ENCODE peak calls at places on chromosome 9, in eight cellular contexts. J, L, C, T, V, O, W and I are unnamed samples.

GRCh38 chr9:83422512-83422911 is 115.7 kb downstream of the FRMD3 start:
- DNase-seq in T (no peak), W (no peak), J (no peak), V (no peak), C (no peak), O (no peak), L (no peak), I (no peak)

GRCh38 chr9:77588319-77588937 is 59.7 kb downstream of the GNA14 start:
- DNase-seq in T (no peak), L (no peak), O (no peak), V (no peak), J (no peak), C (no peak), W (no peak), I (no peak)

GRCh38 chr9:5500441-5501235 is 9.7 kb upstream of the PDCD1LG2 start:
- DNase-seq in O (no peak), W (no peak), T (no peak), V (peak; percentile 89), J (peak; percentile 79), L (peak; percentile 54), C (no peak), I (no peak)

GRCh38 chr9:128011071-128011817 is 30.5 kb upstream of the EEIG1 start:
- DNase-seq in T (no peak), O (no peak), W (peak; percentile 68), L (peak; percentile 58), V (no peak), C (no peak), J (peak; percentile 29), I (peak; percentile 22)

GRCh38 chr9:138016406-138017187 is 139.0 kb downstream of the CACNA1B start:
- DNase-seq in T (no peak), O (no peak), L (no peak), V (no peak), C (no peak), W (no peak), J (no peak), I (no peak)

GRCh38 chr9:92342825-92343488 is 17.2 kb downstream of the CENPP start:
- DNase-seq in O (no peak), J (no peak), T (no peak), L (no peak), V (no peak), W (no peak), C (no peak), I (no peak)

GRCh38 chr9:88749420-88749819 is 214.4 kb downstream of the NXNL2 start:
- DNase-seq in C (no peak), J (no peak), V (no peak), L (no peak), T (no peak), O (peak; percentile 33), W (no peak), I (no peak)

GRCh38 chr9:110095776-110096175 is 112.2 kb downstream of the C9orf152 start:
- DNase-seq in C (no peak), J (no peak), O (no peak), T (no peak), W (no peak), V (no peak), L (no peak), I (no peak)

GRCh38 chr9:82560036-82560435 is 502.9 kb downstream of the RASEF start:
- DNase-seq in T (no peak), L (no peak), J (no peak), C (no peak), W (no peak), O (no peak), V (no peak), I (no peak)

GRCh38 chr9:16553869-16554540 is 316.5 kb downstream of the BNC2 start:
- DNase-seq in O (no peak), J (no peak), V (no peak), W (no peak), L (no peak), C (no peak), T (no peak), I (no peak)

GRCh38 chr9:93083592-93084470 is 12.2 kb upstream of the CARD19 start:
- DNase-seq in J (peak; percentile 9), V (peak; percentile 1), T (no peak), O (peak; percentile 6), C (no peak), L (peak; percentile 11), W (peak; percentile 66), I (peak; percentile 3)

GRCh38 chr9:33742519-33742918 is 52.8 kb upstream of the PRSS3 start:
- DNase-seq in C (no peak), T (no peak), V (no peak), J (no peak), O (no peak), L (no peak), W (no peak), I (no peak)

GRCh38 chr9:89842267-89842768 is 237.5 kb downstream of the GADD45G start:
- DNase-seq in C (no peak), O (no peak), V (peak; percentile 21), J (no peak), W (peak; percentile 57), L (no peak), T (no peak), I (peak; percentile 46)

GRCh38 chr9:14372437-14373318 is 58.7 kb upstream of the NFIB start:
- DNase-seq in T (no peak), O (no peak), L (peak; percentile 61), J (peak; percentile 57), W (no peak), C (no peak), V (no peak), I (peak; percentile 80)

GRCh38 chr9:70411930-70412677 is 2.4 kb downstream of the KLF9 start:
- DNase-seq in T (peak; percentile 69), W (peak; percentile 88), J (peak; percentile 77), L (peak; percentile 82), C (peak; percentile 65), O (peak; percentile 88), V (peak; percentile 78), I (peak; percentile 83)

GRCh38 chr9:81772144-81772543 is 82.8 kb upstream of the TLE1 start:
- DNase-seq in W (no peak), O (no peak), C (no peak), V (no peak), T (no peak), L (no peak), J (no peak), I (no peak)

GRCh38 chr9:78539904-78540303 is 243.0 kb downstream of the PSAT1 start:
- DNase-seq in T (no peak), C (no peak), J (no peak), V (no peak), O (peak; percentile 63), W (no peak), L (no peak), I (no peak)

GRCh38 chr9:137593176-137593575 is 2.9 kb upstream of the ZMYND19 start:
- DNase-seq in V (no peak), O (no peak), C (no peak), J (no peak), W (peak; percentile 88), L (no peak), T (no peak), I (peak; percentile 94)

DNA sequence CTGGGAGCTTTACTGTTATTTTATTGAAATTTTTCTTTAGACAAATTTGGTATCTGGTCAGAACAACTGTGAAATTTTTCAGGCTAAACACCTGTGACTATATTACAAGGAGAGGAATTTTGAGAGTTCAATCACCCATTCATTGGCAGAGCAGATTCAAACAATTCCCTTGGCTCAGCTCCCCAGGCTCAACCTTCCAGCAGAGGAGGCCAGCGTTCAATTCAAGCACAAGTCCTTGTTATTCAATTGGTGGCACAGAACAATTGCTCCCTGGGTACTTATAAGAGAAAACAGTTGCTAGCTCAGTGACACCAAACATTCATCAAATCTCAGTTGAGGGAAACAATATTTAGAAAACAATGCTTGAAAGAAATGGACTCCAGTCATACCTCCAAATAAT is 83.3 kb downstream of the SUSD1 start:
- DNase-seq in L (peak; percentile 50), V (peak; percentile 67), W (no peak), C (no peak), T (no peak), O (no peak), J (no peak), I (peak; percentile 74)
- H3K27ac ChIP-seq in L (no peak overlapping the region), V (no peak overlapping the region), W (no peak overlapping the region), C (no peak overlapping the region), T (no peak overlapping the region), O (no peak overlapping the region), J (no peak overlapping the region), I (no peak overlapping the region)

GRCh38 chr9:120928720-120929389 is 2.3 kb upstream of the TRAF1 start:
- DNase-seq in T (peak; percentile 68), L (peak; percentile 78), C (peak; percentile 51), W (peak; percentile 92), O (peak; percentile 69), V (peak; percentile 74), J (peak; percentile 83), I (peak; percentile 73)
- TF ChIP-seq CTCF in T (no peak), L (peak; percentile 27), C (peak; percentile 18), W (peak; percentile 36), O (peak; percentile 20), V (no peak), J (peak; percentile 25), I (peak; percentile 13)

GRCh38 chr9:95073918-95074317 is 243.6 kb downstream of the FANCC start:
- DNase-seq in L (no peak), V (peak; percentile 11), C (no peak), W (no peak), T (no peak), J (no peak), O (no peak), I (no peak)
- H3K4me1 ChIP-seq in L (no peaks in the 10 kb centered on the region), V (peaks cover 20% of the 10 kb centered on the region), C (peaks cover 53% of the 10 kb centered on the region), W (peaks cover 29% of the 10 kb centered on the region), T (no peaks in the 10 kb centered on the region), J (peaks cover 63% of the 10 kb centered on the region), O (peaks cover 95% of the 10 kb centered on the region), I (peaks cover 61% of the 10 kb centered on the region)

GRCh38 chr9:35521708-35522107 is 31.8 kb downstream of the RUSC2 start:
- DNase-seq in V (no peak), J (no peak), C (no peak), W (no peak), T (no peak), L (no peak), O (peak; percentile 95), I (no peak)

GRCh38 chr9:35529156-35529823 is 39.4 kb downstream of the RUSC2 start:
- DNase-seq in J (no peak), C (no peak), T (no peak), W (no peak), O (no peak), L (no peak), V (no peak), I (no peak)

GRCh38 chr9:35522189-35522588 is 32.3 kb downstream of the RUSC2 start:
- DNase-seq in L (no peak), O (no peak), J (no peak), T (no peak), C (no peak), V (no peak), W (no peak), I (no peak)

GRCh38 chr9:35522725-35523124 is 32.8 kb downstream of the RUSC2 start:
- DNase-seq in T (no peak), O (no peak), V (no peak), J (no peak), L (no peak), W (no peak), C (no peak), I (no peak)

GRCh38 chr9:35526087-35526801 is 36.3 kb downstream of the RUSC2 start:
- DNase-seq in W (no peak), C (no peak), T (no peak), L (no peak), O (no peak), J (no peak), V (no peak), I (no peak)
- H3K27ac ChIP-seq in W (peak overlapping the region; percentile 14), C (peak overlapping the region; percentile 51), T (no peak overlapping the region), L (peak overlapping the region; percentile 35), O (peak overlapping the region; percentile 76), J (no peak overlapping the region), V (no peak overlapping the region), I (peak overlapping the region; percentile 61)